ENCODE peak calls at places on chromosomes 1 and 21, in ten cellular contexts. X, O, Q, Z, Y, M, B, R, A and L are unnamed samples.

GRCh38 chr1:243345205-243345604 is 89.4 kb downstream of the SDCCAG8 start:
- DNase-seq in X (no peak), O (no peak), Q (no peak), Z (peak), Y (no peak), M (peak), B (no peak), R (no peak), A (no peak), L (peak)

GRCh38 chr21:42218836-42219605 is at the start of gene ABCG1:
- DNase-seq in X (no peak), O (peak), Q (no peak), Z (peak), Y (no peak), M (peak), B (peak), R (peak), A (peak), L (no peak)

GRCh38 chr1:29575277-29575676 is 339.0 kb downstream of the PTPRU start:
- DNase-seq in X (no peak), O (no peak), Q (no peak), Z (no peak), Y (no peak), M (no peak), B (no peak), R (no peak), A (no peak), L (no peak)

GRCh38 chr1:203525685-203526084 is 31.7 kb downstream of the OPTC start:
- DNase-seq in X (no peak), O (no peak), Q (no peak), Z (no peak), Y (no peak), M (no peak), B (no peak), R (no peak), A (no peak), L (no peak)

GRCh38 chr1:61287014-61287413 is 204.7 kb downstream of the NFIA start:
- DNase-seq in X (peak), O (no peak), Q (no peak), Z (no peak), Y (no peak), M (no peak), B (no peak), R (no peak), A (no peak), L (no peak)

GRCh38 chr21:41139951-41140350 is 28.0 kb upstream of the BACE2 start:
- DNase-seq in X (no peak), O (no peak), Q (no peak), Z (no peak), Y (no peak), M (no peak), B (no peak), R (no peak), A (no peak), L (no peak)

GRCh38 chr1:201026234-201026633 is 2.7 kb upstream of the KIF21B start:
- DNase-seq in X (no peak), O (no peak), Q (no peak), Z (peak), Y (no peak), M (no peak), B (no peak), R (no peak), A (no peak), L (no peak)

GRCh38 chr1:27868932-27869718 is 3.2 kb upstream of the THEMIS2 start:
- DNase-seq in X (no peak), O (no peak), Q (no peak), Z (no peak), Y (no peak), M (peak), B (peak), R (no peak), A (peak), L (no peak)

GRCh38 chr1:159197767-159198557 is 6.7 kb upstream of the ACKR1 start:
- DNase-seq in X (peak), O (peak), Q (peak), Z (peak), Y (peak), M (peak), B (peak), R (peak), A (no peak), L (peak)

GRCh38 chr1:203166192-203166940 is 9.3 kb downstream of the MYBPH start:
- DNase-seq in X (no peak), O (peak), Q (no peak), Z (peak), Y (no peak), M (peak), B (no peak), R (no peak), A (no peak), L (no peak)

GRCh38 chr1:245969274-245969673 is 537.8 kb downstream of the SMYD3 start:
- DNase-seq in X (peak), O (no peak), Q (no peak), Z (no peak), Y (no peak), M (no peak), B (no peak), R (no peak), A (no peak), L (no peak)

GRCh38 chr1:31381394-31382287 is 8.8 kb upstream of the FABP3 start:
- DNase-seq in X (no peak), O (no peak), Q (no peak), Z (no peak), Y (no peak), M (no peak), B (no peak), R (no peak), A (no peak), L (peak)

GRCh38 chr1:241637604-241638003 is 2.6 kb downstream of the CHML start:
- DNase-seq in X (no peak), O (no peak), Q (no peak), Z (no peak), Y (no peak), M (no peak), B (no peak), R (no peak), A (no peak), L (no peak)

GRCh38 chr1:56074357-56074717 is 505.0 kb downstream of the PLPP3 start:
- DNase-seq in X (no peak), O (no peak), Q (no peak), Z (no peak), Y (no peak), M (no peak), B (no peak), R (no peak), A (no peak), L (no peak)